ENCODE peak calls at places on chromosome 18, in five cellular contexts. H, X, R, U and I are unnamed samples.
A peak's percentile ranks its signal among the peaks of the same experiment; 100 is the strongest.

GRCh38 chr18:79371536-79372210 is 24.1 kb upstream of the NFATC1 start:
- DNase-seq in X (no peak), R (no peak), H (no peak), U (peak; percentile 28), I (no peak)

GRCh38 chr18:56962322-56962721 is 184.6 kb upstream of the BOD1L2 start:
- DNase-seq in X (no peak), H (peak; percentile 64), R (no peak), U (no peak), I (no peak)

GRCh38 chr18:9943311-9943710 is 29.5 kb downstream of the VAPA start:
- DNase-seq in X (no peak), R (peak; percentile 66), H (no peak), U (no peak), I (no peak)

GRCh38 chr18:55290898-55291297 is 297.1 kb downstream of the TCF4 start:
- DNase-seq in H (no peak), X (peak; percentile 43), U (no peak), R (no peak), I (no peak)

GRCh38 chr18:42296192-42296591 is 341.2 kb downstream of the PIK3C3 start:
- DNase-seq in U (no peak), X (no peak), H (no peak), R (no peak), I (no peak)

GRCh38 chr18:59451963-59452362 is 92.9 kb upstream of the LMAN1 start:
- DNase-seq in R (no peak), U (no peak), H (no peak), X (no peak), I (no peak)

GRCh38 chr18:68822926-68823325 is 25.0 kb downstream of the CCDC102B start:
- DNase-seq in U (no peak), X (no peak), H (no peak), R (no peak), I (no peak)

GRCh38 chr18:72541871-72542690 is 2.1 kb downstream of the CBLN2 start:
- DNase-seq in R (no peak), X (no peak), H (no peak), U (peak; percentile 3), I (no peak)

GRCh38 chr18:58117685-58118403 is 73.8 kb downstream of the NEDD4L start:
- DNase-seq in R (peak; percentile 42), X (peak; percentile 56), H (no peak), U (no peak), I (no peak)

GRCh38 chr18:27713037-27713726 is 463.7 kb downstream of the CDH2 start:
- DNase-seq in R (peak; percentile 98), H (no peak), X (no peak), U (no peak), I (no peak)

GRCh38 chr18:44896817-44897216 is 216.1 kb downstream of the SETBP1 start:
- DNase-seq in U (no peak), R (peak; percentile 93), H (no peak), X (no peak), I (no peak)

GRCh38 chr18:10239138-10239537 is 215.3 kb upstream of the APCDD1 start:
- DNase-seq in U (no peak), X (peak; percentile 87), R (no peak), H (no peak), I (no peak)

GRCh38 chr18:11366410-11366809 is 217.0 kb upstream of the PIEZO2 start:
- DNase-seq in H (no peak), R (peak; percentile 87), U (no peak), X (no peak), I (no peak)

GRCh38 chr18:21345851-21346250 is 103.8 kb downstream of the GREB1L start:
- DNase-seq in X (no peak), R (no peak), U (no peak), H (no peak), I (no peak)

GRCh38 chr18:76765649-76766048 is 56.7 kb upstream of the ZNF236 start:
- DNase-seq in R (peak; percentile 21), X (no peak), H (no peak), U (no peak), I (no peak)

GRCh38 chr18:54815086-54815485 is 13.2 kb upstream of the RAB27B start:
- DNase-seq in U (no peak), X (no peak), H (no peak), R (no peak), I (no peak)

GRCh38 chr18:11801573-11801972 is 49.6 kb upstream of the CHMP1B start:
- DNase-seq in R (no peak), U (no peak), X (no peak), H (no peak), I (no peak)

GRCh38 chr18:77102246-77103040 is 30.1 kb downstream of the MBP start:
- DNase-seq in U (peak; percentile 95), X (peak; percentile 92), H (no peak), R (peak; percentile 12), I (no peak)

GRCh38 chr18:11040823-11041712 is 108.3 kb downstream of the PIEZO2 start:
- DNase-seq in X (peak; percentile 42), U (no peak), H (peak; percentile 8), R (peak; percentile 33), I (no peak)

GRCh38 chr18:62607708-62608428 is 85.0 kb downstream of the ZCCHC2 start:
- DNase-seq in R (no peak), U (no peak), X (no peak), H (no peak), I (no peak)

GRCh38 chr18:56038258-56039030 is 450.5 kb upstream of the TCF4 start:
- DNase-seq in R (peak; percentile 84), H (peak; percentile 71), X (no peak), U (no peak), I (no peak)

GRCh38 chr18:54671291-54671881 is 80.3 kb downstream of the DYNAP start:
- DNase-seq in H (no peak), R (peak; percentile 25), U (peak; percentile 35), X (peak; percentile 48), I (no peak)

GRCh38 chr18:49041677-49042570 is 91.2 kb upstream of the SMAD7 start:
- DNase-seq in U (peak; percentile 56), H (no peak), X (peak; percentile 62), R (peak; percentile 24), I (no peak)

GRCh38 chr18:39839782-39840181 is 2115.3 kb upstream of the PIK3C3 start:
- DNase-seq in U (no peak), X (no peak), R (no peak), H (no peak), I (no peak)

GRCh38 chr18:62953663-62954062 is 238.3 kb downstream of the PHLPP1 start:
- DNase-seq in H (no peak), X (no peak), U (no peak), R (no peak), I (no peak)